ENCODE peak calls at places on chromosomes 16 and 17, in eight cellular contexts. V is fibroblast of lung; I is AG04450; M is mammary epithelial cell; L is PC-9; D is neural progenitor cell; F is SK-N-SH; H is CD4-positive, alpha-beta memory T cell. P is an unnamed sample.

GRCh38 chr16:27685802-27686201 is 135.9 kb downstream of the KATNIP start:
- DNase-seq in V (peak; percentile 74), I (peak; percentile 44), M (no peak), L (no peak), D (no peak), F (no peak), H (no peak), P (no peak)

GRCh38 chr17:17672453-17673368 is 8.5 kb upstream of the RAI1 start:
- DNase-seq in V (no peak), I (no peak), M (peak; percentile 35), L (no peak), D (no peak), F (no peak), H (no peak), P (no peak)

GRCh38 chr17:47776330-47777197 is 43.5 kb downstream of the TBX21 start:
- DNase-seq in V (peak; percentile 55), I (no peak), M (peak; percentile 29), L (peak; percentile 30), D (peak; percentile 40), F (peak; percentile 81), H (peak; percentile 46), P (no peak)

GRCh38 chr16:88839026-88839529 is 17.7 kb downstream of the GALNS start:
- DNase-seq in V (no peak), I (no peak), M (no peak), L (no peak), D (peak; percentile 15), F (peak; percentile 52), H (no peak), P (no peak)

GRCh38 chr16:35750157-35750689 is 2290.8 kb downstream of the TP53TG3F start:
- DNase-seq in V (no peak), I (no peak), M (no peak), L (no peak), D (no peak), F (no peak), H (no peak), P (no peak)

GRCh38 chr17:18970582-18971480 is 18.9 kb downstream of the SLC5A10 start:
- DNase-seq in V (no peak), I (no peak), M (no peak), L (no peak), D (no peak), F (no peak), H (no peak), P (no peak)

GRCh38 chr16:47374629-47375028 is 86.2 kb downstream of the ITFG1 start:
- DNase-seq in V (peak; percentile 52), I (peak; percentile 44), M (no peak), L (no peak), D (no peak), F (no peak), H (no peak), P (no peak)

GRCh38 chr16:24852281-24852721 is 6.5 kb downstream of the SLC5A11 start:
- DNase-seq in V (no peak), I (no peak), M (no peak), L (no peak), D (peak; percentile 18), F (no peak), H (no peak), P (no peak)

GRCh38 chr17:40963838-40964237 is 2.9 kb downstream of the KRT39 start:
- DNase-seq in V (peak; percentile 36), I (no peak), M (peak; percentile 83), L (no peak), D (no peak), F (peak; percentile 19), H (peak; percentile 13), P (no peak)

DNA sequence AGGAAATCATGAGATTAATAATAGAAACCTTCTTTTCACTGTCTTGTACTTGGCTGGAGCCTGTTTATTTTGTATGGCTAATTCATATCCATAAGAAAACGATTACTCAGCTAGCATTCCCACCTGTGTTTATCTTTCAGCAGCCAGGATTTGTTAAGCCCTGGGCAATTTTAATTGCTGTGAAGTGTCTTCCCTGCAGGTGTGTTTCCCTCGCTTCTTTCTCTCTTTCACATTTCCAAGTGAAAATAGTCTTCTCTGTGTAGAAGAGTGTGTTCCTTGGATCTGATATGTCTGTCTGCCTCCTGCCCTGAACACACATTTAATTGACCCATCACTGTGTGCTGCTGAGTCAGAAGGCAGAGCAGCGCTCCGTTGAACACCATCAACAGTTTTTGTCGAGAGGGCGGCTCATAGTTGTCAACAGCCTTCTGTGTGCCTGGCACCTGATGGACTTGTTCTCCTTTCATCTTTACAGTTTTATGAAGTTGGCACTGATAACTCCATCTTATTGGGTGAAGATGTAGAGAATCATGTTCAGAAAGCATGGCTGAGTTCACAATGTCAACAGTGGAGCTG is 83.2 kb downstream of the SPECC1 start:
- DNase-seq in V (no peak), I (no peak), M (no peak), L (no peak), D (no peak), F (no peak), H (no peak), P (no peak)
- H3K27ac ChIP-seq in V (no peak overlapping the region), I (no peak overlapping the region), M (no peak overlapping the region), L (no peak overlapping the region), D (no peak overlapping the region), F (no peak overlapping the region), H (no peak overlapping the region), P (peak overlapping the region; percentile 78)

DNA sequence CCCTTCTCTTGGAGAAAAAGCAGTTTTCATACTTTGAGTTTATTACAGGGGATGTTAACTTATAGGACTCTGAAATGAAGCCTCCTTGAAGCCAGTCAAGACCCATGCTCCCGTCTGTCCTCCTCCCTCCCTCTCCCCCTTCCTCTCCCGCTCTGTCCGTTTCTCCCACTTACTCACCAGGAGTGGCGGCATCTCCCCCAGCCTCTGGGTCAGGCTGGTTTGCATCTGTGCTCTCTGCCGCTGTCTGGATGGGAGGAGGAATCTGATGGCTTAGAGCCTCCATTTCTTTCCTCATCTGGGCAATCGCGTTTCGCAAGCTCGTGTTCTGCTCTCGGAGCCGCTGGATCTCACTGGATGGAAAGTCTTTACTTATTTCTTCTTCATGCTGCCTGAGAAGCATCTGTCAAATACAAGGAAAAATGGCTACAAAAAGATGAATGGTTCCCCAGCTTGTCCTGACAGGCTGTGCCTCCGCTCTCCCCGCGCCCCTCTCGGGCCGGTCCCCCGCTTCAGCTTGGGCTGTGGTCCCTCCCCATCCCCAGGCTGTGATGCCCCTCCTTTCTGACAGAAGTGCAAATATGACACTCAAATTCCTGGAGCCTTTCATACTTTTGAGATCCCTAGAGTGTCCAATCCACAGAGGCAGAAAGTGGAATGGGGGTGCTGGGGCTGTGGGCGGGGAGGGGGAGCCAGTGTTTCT is 40.0 kb downstream of the CCDC57 start:
- DNase-seq in V (no peak), I (no peak), M (no peak), L (no peak), D (no peak), F (no peak), H (no peak), P (no peak)
- H3K27me3 ChIP-seq in V (no peaks in the 10 kb centered on the region), I (no peaks in the 10 kb centered on the region), M (no peaks in the 10 kb centered on the region), L (no peaks in the 10 kb centered on the region), D (peaks cover 55% of the 10 kb centered on the region), F (no peaks in the 10 kb centered on the region), H (no peaks in the 10 kb centered on the region), P (no peaks in the 10 kb centered on the region)

DNA sequence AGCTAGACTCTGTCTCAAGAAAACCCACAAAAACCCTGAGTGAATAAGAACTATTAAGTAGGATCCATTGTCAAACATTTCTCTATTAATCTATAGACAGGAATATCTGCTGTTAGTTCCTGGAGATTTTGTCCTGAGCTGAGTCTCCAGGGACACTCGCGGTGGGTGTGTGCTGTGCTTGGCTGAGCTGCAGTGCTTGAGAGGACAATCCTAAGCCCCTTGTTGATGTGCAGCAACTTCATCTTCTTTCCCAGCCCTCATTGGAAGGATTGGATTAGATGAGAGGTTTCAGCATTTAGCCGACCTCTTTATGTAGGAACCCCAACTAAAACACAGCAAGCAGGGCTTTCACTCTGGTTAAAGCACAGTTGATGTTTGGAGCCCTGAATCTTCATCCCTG is 33.3 kb downstream of the NDEL1 start:
- DNase-seq in V (no peak), I (no peak), M (no peak), L (no peak), D (no peak), F (no peak), H (no peak), P (no peak)
- H3K27ac ChIP-seq in V (no peak overlapping the region), I (no peak overlapping the region), M (no peak overlapping the region), L (no peak overlapping the region), D (no peak overlapping the region), F (no peak overlapping the region), H (no peak overlapping the region), P (no peak overlapping the region)

DNA sequence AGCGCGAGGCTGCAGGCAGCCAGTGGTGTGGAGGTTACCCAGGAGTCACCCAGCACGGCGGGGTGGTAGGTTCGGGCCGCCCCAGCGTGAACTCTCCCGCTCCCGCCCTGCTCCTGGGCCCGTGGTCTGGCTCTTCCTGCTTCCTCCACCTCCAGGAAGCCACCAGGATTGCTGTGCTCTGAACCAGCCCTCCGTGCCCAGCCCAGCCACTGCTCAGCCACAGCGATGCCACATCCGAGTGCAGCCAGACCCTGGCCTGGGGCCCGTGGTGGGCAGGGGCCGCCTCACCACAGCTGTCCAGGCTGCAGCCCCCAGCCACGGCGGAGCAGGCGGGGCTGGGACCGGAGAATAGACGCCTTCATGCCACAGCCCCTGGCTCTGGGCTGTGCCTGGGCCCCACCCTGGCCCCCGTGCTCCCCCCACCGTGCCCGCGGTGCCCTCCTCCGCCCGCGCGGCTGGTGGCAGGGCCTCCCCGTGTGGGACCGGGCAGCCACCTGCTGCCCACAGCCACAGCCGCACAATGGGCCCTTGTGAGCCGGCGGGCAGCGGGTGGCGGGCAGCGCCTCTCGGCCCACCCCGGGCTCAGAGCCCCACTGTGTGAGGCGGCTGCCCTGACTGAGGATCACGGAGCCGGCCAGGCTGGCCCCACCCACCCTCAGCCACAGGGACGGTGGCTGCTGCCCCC is 26.1 kb upstream of the SSTR5 start:
- DNase-seq in V (no peak), I (no peak), M (no peak), L (no peak), D (no peak), F (no peak), H (no peak), P (no peak)
- H3K27me3 ChIP-seq in V (peaks cover 5% of the 10 kb centered on the region), I (peaks cover 16% of the 10 kb centered on the region), M (peaks cover 17% of the 10 kb centered on the region), L (peaks cover 22% of the 10 kb centered on the region), D (no peaks in the 10 kb centered on the region), F (peaks cover 53% of the 10 kb centered on the region), H (no peaks in the 10 kb centered on the region), P (no peaks in the 10 kb centered on the region)

GRCh38 chr17:44797809-44798208 is 32.3 kb downstream of the GJC1 start:
- DNase-seq in V (peak; percentile 43), I (no peak), M (no peak), L (no peak), D (no peak), F (no peak), H (no peak), P (peak; percentile 3)

GRCh38 chr17:44796731-44797130 is 33.4 kb downstream of the GJC1 start:
- DNase-seq in V (no peak), I (no peak), M (no peak), L (no peak), D (no peak), F (no peak), H (no peak), P (peak; percentile 4)

GRCh38 chr17:44804301-44805061 is 25.6 kb downstream of the GJC1 start:
- DNase-seq in V (peak; percentile 27), I (no peak), M (no peak), L (no peak), D (no peak), F (no peak), H (no peak), P (no peak)

GRCh38 chr17:44798352-44798751 is 31.7 kb downstream of the GJC1 start:
- DNase-seq in V (no peak), I (no peak), M (no peak), L (no peak), D (no peak), F (no peak), H (no peak), P (no peak)

DNA sequence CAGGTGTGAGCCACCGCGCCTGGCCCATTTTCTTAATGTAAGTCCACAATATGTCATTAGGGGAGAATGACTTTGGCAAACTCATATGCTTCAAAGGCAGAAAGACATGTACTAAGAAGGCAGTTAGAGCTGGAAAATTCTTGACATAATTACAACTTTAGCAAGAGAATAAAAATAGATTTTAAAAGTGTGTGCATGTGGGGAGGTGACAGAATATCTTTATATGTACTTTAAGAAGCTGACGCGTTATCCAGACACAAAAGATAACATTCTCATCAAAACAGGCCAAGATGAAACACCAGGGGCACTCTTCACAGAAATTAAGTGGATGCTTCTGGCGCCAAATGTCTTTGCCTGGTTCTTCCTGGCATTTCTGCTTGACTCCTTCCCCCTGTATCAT is 28.2 kb downstream of the GJC1 start:
- DNase-seq in V (no peak), I (no peak), M (no peak), L (no peak), D (no peak), F (no peak), H (no peak), P (no peak)
- H3K27ac ChIP-seq in V (no peak overlapping the region), I (no peak overlapping the region), M (no peak overlapping the region), L (no peak overlapping the region), D (no peak overlapping the region), F (no peak overlapping the region), H (no peak overlapping the region), P (no peak overlapping the region)

P was measured in ovary.